ENCODE peak calls at places on chromosomes 3 and 15, in nine cellular contexts. One of them, this sample, is unnamed.

GRCh38 chr15:98976500-98976899 is 31.1 kb downstream of the PGPEP1L start:
- DNase-seq in cardiac muscle cell: no peak
- DNase-seq in IMR-90: no peak
- DNase-seq in right cardiac atrium: no peak
- DNase-seq in neural progenitor cell: no peak
- DNase-seq in pancreas: no peak
- DNase-seq in DND-41: no peak
- DNase-seq in GM23248: no peak
- DNase-seq in MM.1S: no peak
- DNase-seq in this sample: no peak

GRCh38 chr3:112056451-112056929 is 22.0 kb downstream of the TMPRSS7 start:
- DNase-seq in cardiac muscle cell: peak; percentile 35
- DNase-seq in IMR-90: peak; percentile 92
- DNase-seq in right cardiac atrium: no peak
- DNase-seq in neural progenitor cell: no peak
- DNase-seq in pancreas: no peak
- DNase-seq in DND-41: no peak
- DNase-seq in GM23248: peak; percentile 87
- DNase-seq in MM.1S: no peak
- DNase-seq in this sample: no peak

GRCh38 chr15:70091649-70092461 is 5.9 kb downstream of the TLE3 start:
- DNase-seq in cardiac muscle cell: peak; percentile 28
- DNase-seq in IMR-90: no peak
- DNase-seq in right cardiac atrium: no peak
- DNase-seq in neural progenitor cell: no peak
- DNase-seq in pancreas: no peak
- DNase-seq in DND-41: no peak
- DNase-seq in GM23248: no peak
- DNase-seq in MM.1S: no peak
- DNase-seq in this sample: no peak

GRCh38 chr3:39744746-39745145 is 64.7 kb upstream of the MYRIP start:
- DNase-seq in cardiac muscle cell: no peak
- DNase-seq in IMR-90: no peak
- DNase-seq in right cardiac atrium: no peak
- DNase-seq in neural progenitor cell: no peak
- DNase-seq in pancreas: no peak
- DNase-seq in DND-41: no peak
- DNase-seq in GM23248: no peak
- DNase-seq in MM.1S: no peak
- DNase-seq in this sample: no peak

GRCh38 chr3:18121020-18121419 is 304.1 kb downstream of the SATB1 start:
- DNase-seq in cardiac muscle cell: no peak
- DNase-seq in IMR-90: no peak
- DNase-seq in right cardiac atrium: no peak
- DNase-seq in neural progenitor cell: no peak
- DNase-seq in pancreas: no peak
- DNase-seq in DND-41: peak; percentile 35
- DNase-seq in GM23248: no peak
- DNase-seq in MM.1S: no peak
- DNase-seq in this sample: no peak

GRCh38 chr3:194069421-194070219 is 66.3 kb upstream of the HES1 start:
- DNase-seq in cardiac muscle cell: peak; percentile 69
- DNase-seq in IMR-90: peak; percentile 24
- DNase-seq in right cardiac atrium: no peak
- DNase-seq in neural progenitor cell: no peak
- DNase-seq in pancreas: peak; percentile 34
- DNase-seq in DND-41: no peak
- DNase-seq in GM23248: peak; percentile 45
- DNase-seq in MM.1S: no peak
- DNase-seq in this sample: no peak

GRCh38 chr3:56347219-56347871 is 120.9 kb downstream of the ERC2 start:
- DNase-seq in cardiac muscle cell: peak; percentile 18
- DNase-seq in IMR-90: no peak
- DNase-seq in right cardiac atrium: peak; percentile 11
- DNase-seq in neural progenitor cell: peak; percentile 73
- DNase-seq in pancreas: peak; percentile 53
- DNase-seq in DND-41: peak; percentile 53
- DNase-seq in GM23248: peak; percentile 4
- DNase-seq in MM.1S: no peak
- DNase-seq in this sample: peak; percentile 35

GRCh38 chr3:14633819-14634424 is 17.6 kb upstream of the CCDC174 start:
- DNase-seq in cardiac muscle cell: peak; percentile 85
- DNase-seq in IMR-90: peak; percentile 49
- DNase-seq in right cardiac atrium: peak; percentile 61
- DNase-seq in neural progenitor cell: peak; percentile 76
- DNase-seq in pancreas: peak; percentile 61
- DNase-seq in DND-41: peak; percentile 57
- DNase-seq in GM23248: peak; percentile 76
- DNase-seq in MM.1S: peak; percentile 66
- DNase-seq in this sample: peak; percentile 33

GRCh38 chr15:92803536-92803851 is 96.6 kb upstream of the CHD2 start:
- DNase-seq in cardiac muscle cell: no peak
- DNase-seq in IMR-90: no peak
- DNase-seq in right cardiac atrium: no peak
- DNase-seq in neural progenitor cell: no peak
- DNase-seq in pancreas: no peak
- DNase-seq in DND-41: no peak
- DNase-seq in GM23248: no peak
- DNase-seq in MM.1S: no peak
- DNase-seq in this sample: no peak

GRCh38 chr3:126450219-126450618 is 25.5 kb downstream of the ZXDC start:
- DNase-seq in cardiac muscle cell: no peak
- DNase-seq in IMR-90: no peak
- DNase-seq in right cardiac atrium: no peak
- DNase-seq in neural progenitor cell: no peak
- DNase-seq in pancreas: no peak
- DNase-seq in DND-41: no peak
- DNase-seq in GM23248: no peak
- DNase-seq in MM.1S: no peak
- DNase-seq in this sample: no peak

GRCh38 chr3:25944328-25944727 is 154.4 kb downstream of the OXSM start:
- DNase-seq in cardiac muscle cell: no peak
- DNase-seq in IMR-90: no peak
- DNase-seq in right cardiac atrium: no peak
- DNase-seq in neural progenitor cell: no peak
- DNase-seq in pancreas: no peak
- DNase-seq in DND-41: no peak
- DNase-seq in GM23248: no peak
- DNase-seq in MM.1S: no peak
- DNase-seq in this sample: no peak

GRCh38 chr3:55534876-55535275 is 47.8 kb upstream of the WNT5A start:
- DNase-seq in cardiac muscle cell: no peak
- DNase-seq in IMR-90: no peak
- DNase-seq in right cardiac atrium: no peak
- DNase-seq in neural progenitor cell: no peak
- DNase-seq in pancreas: no peak
- DNase-seq in DND-41: no peak
- DNase-seq in GM23248: no peak
- DNase-seq in MM.1S: no peak
- DNase-seq in this sample: no peak

GRCh38 chr3:42101048-42101447 is 9.9 kb downstream of the TRAK1 start:
- DNase-seq in cardiac muscle cell: peak; percentile 83
- DNase-seq in IMR-90: peak; percentile 79
- DNase-seq in right cardiac atrium: peak; percentile 71
- DNase-seq in neural progenitor cell: no peak
- DNase-seq in pancreas: no peak
- DNase-seq in DND-41: no peak
- DNase-seq in GM23248: peak; percentile 91
- DNase-seq in MM.1S: no peak
- DNase-seq in this sample: no peak

GRCh38 chr3:76954412-76954811 is 85.5 kb upstream of the ROBO2 start:
- DNase-seq in cardiac muscle cell: no peak
- DNase-seq in IMR-90: peak; percentile 26
- DNase-seq in right cardiac atrium: no peak
- DNase-seq in neural progenitor cell: no peak
- DNase-seq in pancreas: no peak
- DNase-seq in DND-41: no peak
- DNase-seq in GM23248: no peak
- DNase-seq in MM.1S: no peak
- DNase-seq in this sample: no peak

GRCh38 chr3:183247190-183247589 is 5.9 kb upstream of the B3GNT5 start:
- DNase-seq in cardiac muscle cell: peak; percentile 37
- DNase-seq in IMR-90: no peak
- DNase-seq in right cardiac atrium: no peak
- DNase-seq in neural progenitor cell: peak; percentile 11
- DNase-seq in pancreas: no peak
- DNase-seq in DND-41: no peak
- DNase-seq in GM23248: no peak
- DNase-seq in MM.1S: no peak
- DNase-seq in this sample: no peak

GRCh38 chr3:159860727-159861126 is 127.9 kb upstream of the IL12A start:
- DNase-seq in cardiac muscle cell: peak; percentile 55
- DNase-seq in IMR-90: no peak
- DNase-seq in right cardiac atrium: no peak
- DNase-seq in neural progenitor cell: no peak
- DNase-seq in pancreas: no peak
- DNase-seq in DND-41: no peak
- DNase-seq in GM23248: no peak
- DNase-seq in MM.1S: no peak
- DNase-seq in this sample: no peak
- H3K4me1 ChIP-seq in cardiac muscle cell: peaks cover 48% of the 10 kb centered on the region
- H3K4me1 ChIP-seq in IMR-90: peaks cover 34% of the 10 kb centered on the region
- H3K4me1 ChIP-seq in right cardiac atrium: peaks cover 14% of the 10 kb centered on the region
- H3K4me1 ChIP-seq in neural progenitor cell: peaks cover 50% of the 10 kb centered on the region
- H3K4me1 ChIP-seq in pancreas: no peaks in the 10 kb centered on the region
- H3K4me1 ChIP-seq in DND-41: no peaks in the 10 kb centered on the region
- H3K4me1 ChIP-seq in GM23248: peaks cover 18% of the 10 kb centered on the region
- H3K4me1 ChIP-seq in MM.1S: peaks cover 15% of the 10 kb centered on the region
- H3K4me1 ChIP-seq in this sample: no peaks in the 10 kb centered on the region

GRCh38 chr15:65062726-65063125 is 5.1 kb downstream of the RASL12 start:
- DNase-seq in cardiac muscle cell: no peak
- DNase-seq in IMR-90: no peak
- DNase-seq in right cardiac atrium: no peak
- DNase-seq in neural progenitor cell: no peak
- DNase-seq in pancreas: no peak
- DNase-seq in DND-41: no peak
- DNase-seq in GM23248: no peak
- DNase-seq in MM.1S: no peak
- DNase-seq in this sample: no peak
- H3K4me3 ChIP-seq in cardiac muscle cell: no peak overlapping the region
- H3K4me3 ChIP-seq in IMR-90: no peak overlapping the region
- H3K4me3 ChIP-seq in right cardiac atrium: no peak overlapping the region
- H3K4me3 ChIP-seq in neural progenitor cell: no peak overlapping the region
- H3K4me3 ChIP-seq in pancreas: no peak overlapping the region
- H3K4me3 ChIP-seq in DND-41: no peak overlapping the region
- H3K4me3 ChIP-seq in GM23248: no peak overlapping the region
- H3K4me3 ChIP-seq in MM.1S: no peak overlapping the region
- H3K4me3 ChIP-seq in this sample: no peak overlapping the region

GRCh38 chr3:110454066-110454465 is 617.5 kb upstream of the NECTIN3 start:
- DNase-seq in cardiac muscle cell: no peak
- DNase-seq in IMR-90: peak; percentile 59
- DNase-seq in right cardiac atrium: no peak
- DNase-seq in neural progenitor cell: no peak
- DNase-seq in pancreas: no peak
- DNase-seq in DND-41: no peak
- DNase-seq in GM23248: no peak
- DNase-seq in MM.1S: no peak
- DNase-seq in this sample: no peak
- H3K9me3 ChIP-seq in cardiac muscle cell: no peaks in the 10 kb centered on the region
- H3K9me3 ChIP-seq in IMR-90: no peaks in the 10 kb centered on the region
- H3K9me3 ChIP-seq in right cardiac atrium: no peaks in the 10 kb centered on the region
- H3K9me3 ChIP-seq in neural progenitor cell: no peaks in the 10 kb centered on the region
- H3K9me3 ChIP-seq in pancreas: no peaks in the 10 kb centered on the region
- H3K9me3 ChIP-seq in DND-41: peaks cover 2% of the 10 kb centered on the region
- H3K9me3 ChIP-seq in GM23248: no peaks in the 10 kb centered on the region
- H3K9me3 ChIP-seq in MM.1S: no peaks in the 10 kb centered on the region
- H3K9me3 ChIP-seq in this sample: no peaks in the 10 kb centered on the region

GRCh38 chr3:24493951-24494615 is 567 bp downstream of the THRB start:
- DNase-seq in cardiac muscle cell: peak; percentile 59
- DNase-seq in IMR-90: no peak
- DNase-seq in right cardiac atrium: peak; percentile 85
- DNase-seq in neural progenitor cell: peak; percentile 53
- DNase-seq in pancreas: peak; percentile 71
- DNase-seq in DND-41: no peak
- DNase-seq in GM23248: peak; percentile 71
- DNase-seq in MM.1S: no peak
- DNase-seq in this sample: no peak
- H3K4me1 ChIP-seq in cardiac muscle cell: no peaks in the 10 kb centered on the region
- H3K4me1 ChIP-seq in IMR-90: peaks cover 2% of the 10 kb centered on the region
- H3K4me1 ChIP-seq in right cardiac atrium: peaks cover 3% of the 10 kb centered on the region
- H3K4me1 ChIP-seq in neural progenitor cell: no peaks in the 10 kb centered on the region
- H3K4me1 ChIP-seq in pancreas: peaks cover 8% of the 10 kb centered on the region
- H3K4me1 ChIP-seq in DND-41: no peaks in the 10 kb centered on the region
- H3K4me1 ChIP-seq in GM23248: peaks cover 29% of the 10 kb centered on the region
- H3K4me1 ChIP-seq in MM.1S: no peaks in the 10 kb centered on the region
- H3K4me1 ChIP-seq in this sample: no peaks in the 10 kb centered on the region

GRCh38 chr15:68536331-68537095 is 42.3 kb upstream of the CORO2B start:
- DNase-seq in cardiac muscle cell: peak; percentile 95
- DNase-seq in IMR-90: peak; percentile 98
- DNase-seq in right cardiac atrium: no peak
- DNase-seq in neural progenitor cell: no peak
- DNase-seq in pancreas: no peak
- DNase-seq in DND-41: no peak
- DNase-seq in GM23248: peak; percentile 96
- DNase-seq in MM.1S: no peak
- DNase-seq in this sample: no peak
- H3K4me3 ChIP-seq in cardiac muscle cell: no peak overlapping the region
- H3K4me3 ChIP-seq in IMR-90: no peak overlapping the region
- H3K4me3 ChIP-seq in right cardiac atrium: no peak overlapping the region
- H3K4me3 ChIP-seq in neural progenitor cell: no peak overlapping the region
- H3K4me3 ChIP-seq in pancreas: no peak overlapping the region
- H3K4me3 ChIP-seq in DND-41: no peak overlapping the region
- H3K4me3 ChIP-seq in GM23248: peak overlapping the region; percentile 7
- H3K4me3 ChIP-seq in MM.1S: no peak overlapping the region
- H3K4me3 ChIP-seq in this sample: no peak overlapping the region